ENCODE peak calls at places on chromosome 5, in seven cellular contexts. Y, N, J, U, Z, L and C are unnamed samples.

GRCh38 chr5:8906303-8906967 is 639.4 kb downstream of the SEMA5A start:
- DNase-seq in Z (no peak), Y (peak; percentile 83), L (no peak), U (no peak), N (no peak), J (no peak), C (no peak)

GRCh38 chr5:150639751-150640150 is 709 bp upstream of the SYNPO start:
- DNase-seq in L (no peak), U (no peak), J (no peak), N (no peak), Z (no peak), Y (no peak), C (no peak)

GRCh38 chr5:67315802-67316103 is 119.2 kb upstream of the CD180 start:
- DNase-seq in L (no peak), J (no peak), Z (no peak), N (no peak), Y (no peak), U (no peak), C (no peak)

GRCh38 chr5:139271201-139272027 is 22.1 kb upstream of the MATR3 start:
- DNase-seq in L (no peak), Y (peak; percentile 91), J (no peak), Z (no peak), N (no peak), U (no peak), C (no peak)

GRCh38 chr5:142680605-142681259 is 5.2 kb downstream of the FGF1 start:
- DNase-seq in J (no peak), Z (peak; percentile 81), Y (peak; percentile 52), N (no peak), L (peak; percentile 49), U (no peak), C (peak; percentile 59)

GRCh38 chr5:79576606-79577289 is 35.5 kb upstream of the TENT2 start:
- DNase-seq in Y (no peak), L (no peak), Z (no peak), N (no peak), U (no peak), J (no peak), C (no peak)

GRCh38 chr5:35066260-35066795 is 18.6 kb upstream of the AGXT2 start:
- DNase-seq in Y (no peak), Z (no peak), N (no peak), U (peak; percentile 40), L (no peak), J (no peak), C (no peak)

GRCh38 chr5:14185336-14186131 is 42.4 kb downstream of the TRIO start:
- DNase-seq in Z (no peak), Y (peak; percentile 59), J (peak; percentile 59), N (no peak), L (no peak), U (no peak), C (no peak)

GRCh38 chr5:21680196-21680595 is 1172.9 kb downstream of the CDH12 start:
- DNase-seq in N (no peak), U (no peak), J (no peak), Y (peak; percentile 75), L (no peak), Z (no peak), C (no peak)

GRCh38 chr5:107474724-107475489 is 195.8 kb downstream of the EFNA5 start:
- DNase-seq in Z (no peak), U (no peak), N (no peak), Y (peak; percentile 77), L (no peak), J (no peak), C (no peak)

GRCh38 chr5:39775058-39775457 is 350.3 kb upstream of the DAB2 start:
- DNase-seq in U (no peak), J (no peak), Z (no peak), L (no peak), Y (peak; percentile 63), N (no peak), C (no peak)

GRCh38 chr5:175746851-175747250 is 89.0 kb downstream of the HRH2 start:
- DNase-seq in L (peak; percentile 63), U (no peak), Z (no peak), Y (peak; percentile 60), N (no peak), J (peak; percentile 47), C (no peak)

GRCh38 chr5:155794801-155795200 is 532.2 kb upstream of the SGCD start:
- DNase-seq in U (no peak), L (no peak), N (no peak), Y (no peak), J (no peak), Z (no peak), C (no peak)

GRCh38 chr5:6632324-6632930 is 417 bp downstream of the NSUN2 start:
- DNase-seq in Z (no peak), L (no peak), J (no peak), Y (no peak), N (no peak), U (peak; percentile 22), C (no peak)

GRCh38 chr5:142884029-142884428 is 113.9 kb downstream of the ARHGAP26 start:
- DNase-seq in U (no peak), L (no peak), Y (no peak), Z (no peak), J (no peak), N (no peak), C (no peak)

GRCh38 chr5:143119301-143119769 is 284.2 kb downstream of the NR3C1 start:
- DNase-seq in Z (no peak), J (no peak), Y (no peak), U (no peak), L (no peak), N (no peak), C (no peak)

GRCh38 chr5:145925353-145925752 is 11.0 kb upstream of the SH3RF2 start:
- DNase-seq in L (no peak), Y (peak; percentile 79), U (no peak), N (no peak), J (no peak), Z (no peak), C (no peak)

GRCh38 chr5:172403191-172403794 is 51.0 kb downstream of the SH3PXD2B start:
- DNase-seq in Z (peak; percentile 64), J (peak; percentile 87), U (no peak), L (no peak), Y (no peak), N (no peak), C (peak; percentile 63)

GRCh38 chr5:38536968-38537367 is 19.5 kb downstream of the LIFR start:
- DNase-seq in U (no peak), J (no peak), N (no peak), L (no peak), Y (no peak), Z (no peak), C (no peak)

GRCh38 chr5:105034335-105034734 is 1471.7 kb upstream of the NUDT12 start:
- DNase-seq in Y (peak; percentile 12), U (no peak), Z (no peak), N (no peak), L (no peak), J (no peak), C (no peak)

GRCh38 chr5:25128606-25129005 is 483.8 kb upstream of the CDH10 start:
- DNase-seq in Y (no peak), J (no peak), U (no peak), N (no peak), Z (no peak), L (peak; percentile 65), C (no peak)

GRCh38 chr5:132094393-132095076 is 20.9 kb downstream of the CSF2 start:
- DNase-seq in L (no peak), J (no peak), Z (no peak), N (no peak), U (no peak), Y (no peak), C (no peak)

GRCh38 chr5:180806351-180807011 is 3.9 kb upstream of the MGAT1 start:
- DNase-seq in L (peak; percentile 38), Y (no peak), J (no peak), Z (no peak), N (no peak), U (no peak), C (no peak)

GRCh38 chr5:180072556-180072955 is 997 bp upstream of the RNF130 start:
- DNase-seq in Z (no peak), U (no peak), J (no peak), Y (no peak), N (no peak), L (no peak), C (no peak)

GRCh38 chr5:94243612-94244011 is 374.8 kb downstream of the KIAA0825 start:
- DNase-seq in U (no peak), Z (no peak), Y (no peak), N (no peak), L (no peak), J (no peak), C (no peak)

GRCh38 chr5:140576776-140577201 is 12.2 kb downstream of the SLC35A4 start:
- DNase-seq in Y (no peak), Z (no peak), U (peak; percentile 11), J (no peak), L (no peak), N (no peak), C (no peak)